ENCODE peak calls at places on chromosome 1, in nine cellular contexts. One of them, this sample, is unnamed.

GRCh38 chr1:17547271-17547670 is 7.8 kb downstream of the ARHGEF10L start:
- DNase-seq in lower lobe of right lung: no peak
- DNase-seq in CD4-positive, alpha-beta T cell: no peak
- DNase-seq in tibial artery: no peak
- DNase-seq in CD8-positive, alpha-beta T cell: no peak
- DNase-seq in hepatocyte: no peak
- DNase-seq in H9: no peak
- DNase-seq in transverse colon: no peak
- DNase-seq in heart left ventricle: no peak
- DNase-seq in this sample: peak

GRCh38 chr1:41359211-41360073 is 1.8 kb upstream of the FOXO6 start:
- DNase-seq in lower lobe of right lung: no peak
- DNase-seq in CD4-positive, alpha-beta T cell: no peak
- DNase-seq in tibial artery: no peak
- DNase-seq in CD8-positive, alpha-beta T cell: no peak
- DNase-seq in hepatocyte: no peak
- DNase-seq in H9: no peak
- DNase-seq in transverse colon: no peak
- DNase-seq in heart left ventricle: no peak
- DNase-seq in this sample: no peak

GRCh38 chr1:194723067-194723466 is 1536.7 kb upstream of the B3GALT2 start:
- DNase-seq in lower lobe of right lung: no peak
- DNase-seq in CD4-positive, alpha-beta T cell: no peak
- DNase-seq in tibial artery: no peak
- DNase-seq in CD8-positive, alpha-beta T cell: no peak
- DNase-seq in hepatocyte: no peak
- DNase-seq in H9: no peak
- DNase-seq in transverse colon: no peak
- DNase-seq in heart left ventricle: no peak
- DNase-seq in this sample: no peak

GRCh38 chr1:17594690-17595601 is 55.4 kb downstream of the ARHGEF10L start:
- DNase-seq in lower lobe of right lung: no peak
- DNase-seq in CD4-positive, alpha-beta T cell: no peak
- DNase-seq in tibial artery: no peak
- DNase-seq in CD8-positive, alpha-beta T cell: no peak
- DNase-seq in hepatocyte: no peak
- DNase-seq in H9: no peak
- DNase-seq in transverse colon: no peak
- DNase-seq in heart left ventricle: no peak
- DNase-seq in this sample: no peak

GRCh38 chr1:113783254-113784103 is 24.2 kb upstream of the PHTF1 start:
- DNase-seq in lower lobe of right lung: no peak
- DNase-seq in CD4-positive, alpha-beta T cell: no peak
- DNase-seq in tibial artery: no peak
- DNase-seq in CD8-positive, alpha-beta T cell: peak
- DNase-seq in hepatocyte: no peak
- DNase-seq in H9: no peak
- DNase-seq in transverse colon: peak
- DNase-seq in heart left ventricle: no peak
- DNase-seq in this sample: peak

GRCh38 chr1:38908821-38909220 is 27.4 kb upstream of the GJA9 start:
- DNase-seq in lower lobe of right lung: no peak
- DNase-seq in CD4-positive, alpha-beta T cell: no peak
- DNase-seq in tibial artery: no peak
- DNase-seq in CD8-positive, alpha-beta T cell: no peak
- DNase-seq in hepatocyte: no peak
- DNase-seq in H9: no peak
- DNase-seq in transverse colon: no peak
- DNase-seq in heart left ventricle: no peak
- DNase-seq in this sample: no peak

GRCh38 chr1:44571712-44572571 is 102.3 kb downstream of the TMEM53 start:
- DNase-seq in lower lobe of right lung: no peak
- DNase-seq in CD4-positive, alpha-beta T cell: no peak
- DNase-seq in tibial artery: no peak
- DNase-seq in CD8-positive, alpha-beta T cell: no peak
- DNase-seq in hepatocyte: no peak
- DNase-seq in H9: no peak
- DNase-seq in transverse colon: no peak
- DNase-seq in heart left ventricle: no peak
- DNase-seq in this sample: no peak

GRCh38 chr1:230362949-230363348 is 63.2 kb downstream of the PGBD5 start:
- DNase-seq in lower lobe of right lung: no peak
- DNase-seq in CD4-positive, alpha-beta T cell: no peak
- DNase-seq in tibial artery: no peak
- DNase-seq in CD8-positive, alpha-beta T cell: no peak
- DNase-seq in hepatocyte: no peak
- DNase-seq in H9: no peak
- DNase-seq in transverse colon: no peak
- DNase-seq in heart left ventricle: no peak
- DNase-seq in this sample: no peak

GRCh38 chr1:183164963-183165362 is 21.1 kb upstream of the LAMC2 start:
- DNase-seq in lower lobe of right lung: no peak
- DNase-seq in CD4-positive, alpha-beta T cell: no peak
- DNase-seq in tibial artery: no peak
- DNase-seq in CD8-positive, alpha-beta T cell: no peak
- DNase-seq in hepatocyte: no peak
- DNase-seq in H9: no peak
- DNase-seq in transverse colon: no peak
- DNase-seq in heart left ventricle: no peak
- DNase-seq in this sample: peak

GRCh38 chr1:241934181-241934815 is 23.3 kb upstream of the BECN2 start:
- DNase-seq in lower lobe of right lung: no peak
- DNase-seq in CD4-positive, alpha-beta T cell: no peak
- DNase-seq in tibial artery: no peak
- DNase-seq in CD8-positive, alpha-beta T cell: no peak
- DNase-seq in hepatocyte: peak
- DNase-seq in H9: peak
- DNase-seq in transverse colon: no peak
- DNase-seq in heart left ventricle: no peak
- DNase-seq in this sample: peak

GRCh38 chr1:163822933-163823511 is 501.3 kb downstream of the NUF2 start:
- DNase-seq in lower lobe of right lung: no peak
- DNase-seq in CD4-positive, alpha-beta T cell: no peak
- DNase-seq in tibial artery: no peak
- DNase-seq in CD8-positive, alpha-beta T cell: no peak
- DNase-seq in hepatocyte: no peak
- DNase-seq in H9: no peak
- DNase-seq in transverse colon: no peak
- DNase-seq in heart left ventricle: no peak
- DNase-seq in this sample: no peak

GRCh38 chr1:225700164-225700740 is 47.3 kb upstream of the ENAH start:
- DNase-seq in lower lobe of right lung: no peak
- DNase-seq in CD4-positive, alpha-beta T cell: no peak
- DNase-seq in tibial artery: peak
- DNase-seq in CD8-positive, alpha-beta T cell: no peak
- DNase-seq in hepatocyte: peak
- DNase-seq in H9: no peak
- DNase-seq in transverse colon: no peak
- DNase-seq in heart left ventricle: no peak
- DNase-seq in this sample: no peak

GRCh38 chr1:207454046-207454964 is at the start of gene CR2:
- DNase-seq in lower lobe of right lung: peak
- DNase-seq in CD4-positive, alpha-beta T cell: peak
- DNase-seq in tibial artery: peak
- DNase-seq in CD8-positive, alpha-beta T cell: peak
- DNase-seq in hepatocyte: peak
- DNase-seq in H9: peak
- DNase-seq in transverse colon: peak
- DNase-seq in heart left ventricle: peak
- DNase-seq in this sample: peak
- TF ChIP-seq CTCF in lower lobe of right lung: peak
- TF ChIP-seq CTCF in CD4-positive, alpha-beta T cell: peak
- TF ChIP-seq CTCF in tibial artery: no peak
- TF ChIP-seq CTCF in CD8-positive, alpha-beta T cell: peak
- TF ChIP-seq CTCF in hepatocyte: peak
- TF ChIP-seq CTCF in H9: peak
- TF ChIP-seq CTCF in transverse colon: no peak
- TF ChIP-seq CTCF in heart left ventricle: no peak
- TF ChIP-seq CTCF in this sample: no peak

DNA sequence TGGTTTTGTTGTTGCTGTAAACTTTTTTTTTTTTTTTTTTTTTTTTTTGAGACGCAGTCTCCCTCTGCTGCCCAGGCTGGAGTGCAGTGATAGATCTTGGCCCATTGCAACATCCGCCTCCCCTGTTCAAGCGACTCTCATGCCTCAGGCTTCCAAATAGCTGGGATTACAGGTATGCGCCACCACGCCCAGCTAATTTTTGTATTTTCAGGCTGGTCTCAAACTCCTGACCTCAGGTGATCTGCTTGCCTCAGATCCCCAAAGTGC is 78.9 kb upstream of the SLC45A1 start:
- DNase-seq in lower lobe of right lung: peak
- DNase-seq in CD4-positive, alpha-beta T cell: no peak
- DNase-seq in tibial artery: peak
- DNase-seq in CD8-positive, alpha-beta T cell: no peak
- DNase-seq in hepatocyte: no peak
- DNase-seq in H9: peak
- DNase-seq in transverse colon: peak
- DNase-seq in heart left ventricle: no peak
- DNase-seq in this sample: peak
- H3K27ac ChIP-seq in lower lobe of right lung: no peak
- H3K27ac ChIP-seq in CD4-positive, alpha-beta T cell: no peak
- H3K27ac ChIP-seq in tibial artery: no peak
- H3K27ac ChIP-seq in CD8-positive, alpha-beta T cell: no peak
- H3K27ac ChIP-seq in hepatocyte: peak
- H3K27ac ChIP-seq in H9: no peak
- H3K27ac ChIP-seq in transverse colon: peak
- H3K27ac ChIP-seq in heart left ventricle: no peak
- H3K27ac ChIP-seq in this sample: peak

GRCh38 chr1:173426057-173426456 is 51.1 kb upstream of the PRDX6 start:
- DNase-seq in lower lobe of right lung: no peak
- DNase-seq in CD4-positive, alpha-beta T cell: no peak
- DNase-seq in tibial artery: no peak
- DNase-seq in CD8-positive, alpha-beta T cell: no peak
- DNase-seq in hepatocyte: no peak
- DNase-seq in H9: no peak
- DNase-seq in transverse colon: peak
- DNase-seq in heart left ventricle: no peak
- DNase-seq in this sample: no peak

GRCh38 chr1:173424137-173424536 is 53.0 kb upstream of the PRDX6 start:
- DNase-seq in lower lobe of right lung: no peak
- DNase-seq in CD4-positive, alpha-beta T cell: no peak
- DNase-seq in tibial artery: no peak
- DNase-seq in CD8-positive, alpha-beta T cell: no peak
- DNase-seq in hepatocyte: no peak
- DNase-seq in H9: no peak
- DNase-seq in transverse colon: no peak
- DNase-seq in heart left ventricle: no peak
- DNase-seq in this sample: no peak

GRCh38 chr1:173422456-173422976 is 54.6 kb upstream of the PRDX6 start:
- DNase-seq in lower lobe of right lung: no peak
- DNase-seq in CD4-positive, alpha-beta T cell: no peak
- DNase-seq in tibial artery: peak
- DNase-seq in CD8-positive, alpha-beta T cell: no peak
- DNase-seq in hepatocyte: no peak
- DNase-seq in H9: no peak
- DNase-seq in transverse colon: no peak
- DNase-seq in heart left ventricle: no peak
- DNase-seq in this sample: no peak

GRCh38 chr1:173423326-173423725 is 53.8 kb upstream of the PRDX6 start:
- DNase-seq in lower lobe of right lung: no peak
- DNase-seq in CD4-positive, alpha-beta T cell: no peak
- DNase-seq in tibial artery: no peak
- DNase-seq in CD8-positive, alpha-beta T cell: no peak
- DNase-seq in hepatocyte: no peak
- DNase-seq in H9: no peak
- DNase-seq in transverse colon: no peak
- DNase-seq in heart left ventricle: no peak
- DNase-seq in this sample: no peak

DNA sequence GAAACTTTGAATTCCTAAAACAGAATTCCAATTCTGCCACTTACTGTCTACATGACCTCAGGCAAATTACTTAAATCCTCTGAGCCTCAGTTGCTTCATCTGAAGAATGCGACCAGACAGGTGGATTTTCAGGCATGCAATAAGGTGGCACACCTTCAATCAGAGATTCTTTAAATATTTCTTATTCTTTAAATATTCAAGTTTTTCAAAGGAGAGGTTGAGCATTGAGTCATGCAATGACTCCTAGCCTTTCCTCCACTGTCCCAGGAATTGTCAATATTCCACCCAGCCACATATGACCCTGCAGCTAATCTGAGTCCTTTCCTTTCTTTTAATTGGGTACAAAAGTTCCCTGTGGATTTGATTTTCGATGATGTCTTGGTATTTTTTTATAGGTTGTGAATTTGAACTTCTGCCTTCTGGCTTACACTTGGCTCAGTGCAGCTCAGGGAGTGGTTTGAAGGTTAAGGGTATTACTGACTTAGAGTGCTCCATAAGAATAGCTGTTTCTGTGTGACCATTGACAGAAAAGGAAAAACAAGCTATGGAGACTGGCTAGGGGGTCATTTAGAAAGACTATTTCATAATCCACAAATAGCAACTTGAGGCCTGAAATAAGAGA is 52.2 kb upstream of the PRDX6 start:
- DNase-seq in lower lobe of right lung: no peak
- DNase-seq in CD4-positive, alpha-beta T cell: no peak
- DNase-seq in tibial artery: no peak
- DNase-seq in CD8-positive, alpha-beta T cell: no peak
- DNase-seq in hepatocyte: no peak
- DNase-seq in H9: no peak
- DNase-seq in transverse colon: peak
- DNase-seq in heart left ventricle: no peak
- DNase-seq in this sample: no peak
- TF ChIP-seq CTCF in lower lobe of right lung: no peak
- TF ChIP-seq CTCF in CD4-positive, alpha-beta T cell: no peak
- TF ChIP-seq CTCF in tibial artery: no peak
- TF ChIP-seq CTCF in CD8-positive, alpha-beta T cell: no peak
- TF ChIP-seq CTCF in hepatocyte: no peak
- TF ChIP-seq CTCF in H9: no peak
- TF ChIP-seq CTCF in transverse colon: no peak
- TF ChIP-seq CTCF in heart left ventricle: no peak
- TF ChIP-seq CTCF in this sample: no peak

GRCh38 chr1:15452866-15453571 is 3.5 kb upstream of the CELA2A start:
- DNase-seq in lower lobe of right lung: no peak
- DNase-seq in CD4-positive, alpha-beta T cell: no peak
- DNase-seq in tibial artery: no peak
- DNase-seq in CD8-positive, alpha-beta T cell: no peak
- DNase-seq in hepatocyte: no peak
- DNase-seq in H9: no peak
- DNase-seq in transverse colon: no peak
- DNase-seq in heart left ventricle: peak
- DNase-seq in this sample: no peak

GRCh38 chr1:15454256-15454655 is 2.3 kb upstream of the CELA2A start:
- DNase-seq in lower lobe of right lung: no peak
- DNase-seq in CD4-positive, alpha-beta T cell: no peak
- DNase-seq in tibial artery: no peak
- DNase-seq in CD8-positive, alpha-beta T cell: no peak
- DNase-seq in hepatocyte: no peak
- DNase-seq in H9: no peak
- DNase-seq in transverse colon: no peak
- DNase-seq in heart left ventricle: no peak
- DNase-seq in this sample: no peak

GRCh38 chr1:15452216-15452615 is 4.3 kb upstream of the CELA2A start:
- DNase-seq in lower lobe of right lung: no peak
- DNase-seq in CD4-positive, alpha-beta T cell: no peak
- DNase-seq in tibial artery: no peak
- DNase-seq in CD8-positive, alpha-beta T cell: no peak
- DNase-seq in hepatocyte: no peak
- DNase-seq in H9: no peak
- DNase-seq in transverse colon: no peak
- DNase-seq in heart left ventricle: peak
- DNase-seq in this sample: no peak

GRCh38 chr1:15455522-15455921 is 1.0 kb upstream of the CELA2A start:
- DNase-seq in lower lobe of right lung: no peak
- DNase-seq in CD4-positive, alpha-beta T cell: no peak
- DNase-seq in tibial artery: no peak
- DNase-seq in CD8-positive, alpha-beta T cell: no peak
- DNase-seq in hepatocyte: no peak
- DNase-seq in H9: no peak
- DNase-seq in transverse colon: no peak
- DNase-seq in heart left ventricle: no peak
- DNase-seq in this sample: no peak

GRCh38 chr1:15453773-15454172 is 2.8 kb upstream of the CELA2A start:
- DNase-seq in lower lobe of right lung: no peak
- DNase-seq in CD4-positive, alpha-beta T cell: no peak
- DNase-seq in tibial artery: no peak
- DNase-seq in CD8-positive, alpha-beta T cell: no peak
- DNase-seq in hepatocyte: no peak
- DNase-seq in H9: no peak
- DNase-seq in transverse colon: no peak
- DNase-seq in heart left ventricle: peak
- DNase-seq in this sample: no peak
- H3K27ac ChIP-seq in lower lobe of right lung: no peak
- H3K27ac ChIP-seq in CD4-positive, alpha-beta T cell: no peak
- H3K27ac ChIP-seq in tibial artery: no peak
- H3K27ac ChIP-seq in CD8-positive, alpha-beta T cell: no peak
- H3K27ac ChIP-seq in hepatocyte: peak
- H3K27ac ChIP-seq in H9: no peak
- H3K27ac ChIP-seq in transverse colon: no peak
- H3K27ac ChIP-seq in heart left ventricle: no peak
- H3K27ac ChIP-seq in this sample: no peak

This sample was measured in thyroid gland.